ENCODE peak calls at places on chromosomes 4 and X, in five cellular contexts. N, K, B, G and D are unnamed samples.

GRCh38 chr4:53371843-53372521 is 5.5 kb upstream of the FIP1L1 start:
- DNase-seq in B (no peak), K (no peak), G (no peak), N (no peak), D (no peak)

GRCh38 chr4:163542275-163542674 is 47.8 kb downstream of the TMA16 start:
- DNase-seq in N (no peak), B (no peak), K (peak), G (no peak), D (no peak)

GRCh38 chr4:177118596-177118995 is 191.1 kb upstream of the NEIL3 start:
- DNase-seq in N (no peak), K (peak), B (no peak), G (no peak), D (no peak)

GRCh38 chrX:45353462-45353861 is 152.8 kb upstream of the DIPK2B start:
- DNase-seq in N (no peak), K (no peak), G (no peak), B (no peak), D (no peak)

GRCh38 chr4:106869551-106869950 is 166.6 kb downstream of the DKK2 start:
- DNase-seq in N (no peak), K (no peak), B (no peak), G (no peak), D (no peak)

GRCh38 chrX:40333344-40333743 is 235.6 kb upstream of the BCOR start:
- DNase-seq in G (no peak), K (no peak), B (no peak), N (no peak), D (no peak)

GRCh38 chrX:69951756-69952155 is 98.0 kb downstream of the AWAT2 start:
- DNase-seq in K (no peak), B (no peak), G (no peak), N (no peak), D (no peak)

GRCh38 chr4:173525118-173526033 is 4.7 kb downstream of the HAND2 start:
- DNase-seq in N (no peak), B (no peak), K (no peak), G (no peak), D (no peak)

GRCh38 chrX:111168314-111168713 is 72.3 kb downstream of the PAK3 start:
- DNase-seq in N (no peak), B (peak), K (peak), G (no peak), D (peak)

GRCh38 chr4:160819791-160820190 is 1344.0 kb downstream of the FSTL5 start:
- DNase-seq in K (no peak), N (no peak), G (no peak), B (no peak), D (no peak)

GRCh38 chr4:159002950-159003349 is 99.9 kb upstream of the RAPGEF2 start:
- DNase-seq in N (no peak), G (no peak), B (no peak), K (peak), D (no peak)

GRCh38 chr4:6221296-6221850 is 21.0 kb upstream of the JAKMIP1 start:
- DNase-seq in K (no peak), G (no peak), B (no peak), N (no peak), D (no peak)

GRCh38 chr4:37873383-37873782 is 17.5 kb upstream of the TBC1D1 start:
- DNase-seq in B (peak), N (no peak), G (no peak), K (peak), D (no peak)

GRCh38 chrX:128807367-128807766 is 715.9 kb downstream of the SMARCA1 start:
- DNase-seq in G (no peak), N (no peak), K (no peak), B (peak), D (no peak)

GRCh38 chrX:13449441-13449840 is 120.0 kb upstream of the EGFL6 start:
- DNase-seq in N (no peak), B (no peak), K (no peak), G (no peak), D (no peak)

GRCh38 chr4:189804884-189805283 is 135.8 kb upstream of the FRG1 start:
- DNase-seq in N (no peak), G (no peak), B (no peak), K (no peak), D (no peak)

GRCh38 chr4:5378002-5378401 is 326.7 kb downstream of the STK32B start:
- DNase-seq in G (no peak), K (peak), B (peak), N (peak), D (peak)

GRCh38 chr4:158610790-158611189 is 60.9 kb downstream of the C4orf46 start:
- DNase-seq in G (no peak), N (no peak), B (no peak), K (peak), D (no peak)

GRCh38 chrX:45506149-45506768 is 305.6 kb upstream of the DIPK2B start:
- DNase-seq in B (no peak), G (no peak), N (no peak), K (no peak), D (no peak)

GRCh38 chrX:136214551-136214950 is 36.6 kb downstream of the MAP7D3 start:
- DNase-seq in B (no peak), K (peak), G (no peak), N (no peak), D (no peak)
- TF ChIP-seq BHLHE40 in B (no peak), K (peak), G (no peak), N (no peak), D (no peak)

GRCh38 chr4:80307774-80308465 is 27.6 kb upstream of the CFAP299 start:
- DNase-seq in G (no peak), K (peak), B (no peak), N (no peak), D (peak)
- TF ChIP-seq BHLHE40 in G (no peak), K (no peak), B (no peak), N (no peak), D (no peak)

GRCh38 chr4:59553063-59553738 is 1646.9 kb upstream of the ADGRL3 start:
- DNase-seq in G (peak), K (no peak), N (no peak), B (peak), D (peak)
- TF ChIP-seq BHLHE40 in G (no peak), K (no peak), N (no peak), B (no peak), D (no peak)

GRCh38 chr4:73844806-73845205 is 8.3 kb upstream of the PF4V1 start:
- DNase-seq in G (no peak), K (no peak), B (no peak), N (no peak), D (no peak)

GRCh38 chr4:73841243-73841925 is 4.9 kb downstream of the CXCL6 start:
- DNase-seq in G (no peak), N (no peak), K (no peak), B (no peak), D (no peak)

GRCh38 chr4:73843369-73843768 is 6.9 kb downstream of the CXCL6 start:
- DNase-seq in N (no peak), G (no peak), B (no peak), K (no peak), D (no peak)

GRCh38 chr4:73842696-73843095 is 6.2 kb downstream of the CXCL6 start:
- DNase-seq in N (no peak), G (no peak), B (no peak), K (no peak), D (no peak)

GRCh38 chr4:73844352-73844751 is 7.9 kb downstream of the CXCL6 start:
- DNase-seq in B (peak), N (no peak), K (peak), G (no peak), D (no peak)
- TF ChIP-seq BHLHE40 in B (no peak), N (no peak), K (no peak), G (no peak), D (no peak)

GRCh38 chrX:155094468-155095061 is 23.3 kb downstream of the BRCC3 start:
- DNase-seq in B (peak), G (no peak), N (peak), K (peak), D (peak)
- TF ChIP-seq BHLHE40 in B (no peak), G (no peak), N (no peak), K (no peak), D (no peak)

DNA sequence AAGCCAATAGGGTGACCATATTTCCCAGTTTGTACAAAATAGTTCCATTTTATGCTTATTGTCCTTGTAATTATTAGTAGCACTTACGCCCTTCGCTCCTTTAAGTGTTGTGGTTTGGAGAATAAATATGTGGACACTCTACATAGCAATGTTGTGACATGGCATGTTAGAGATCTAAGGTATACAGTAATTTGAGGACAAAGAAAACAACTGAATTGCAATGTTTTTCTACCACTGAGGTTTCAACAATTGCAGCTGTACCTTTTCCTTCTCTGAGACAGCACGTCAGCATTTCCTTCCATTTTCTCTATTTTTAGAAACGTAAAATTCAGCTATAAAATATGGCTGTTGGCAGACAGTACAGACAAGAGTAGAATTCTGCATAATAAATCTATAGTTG is 323.1 kb downstream of the MAPK10 start:
- DNase-seq in K (peak), G (no peak), N (no peak), B (no peak), D (no peak)
- TF ChIP-seq BHLHE40 in K (no peak), G (no peak), N (no peak), B (no peak), D (no peak)

GRCh38 chr4:154119317-154119716 is 330.4 kb upstream of the SFRP2 start:
- DNase-seq in B (no peak), N (no peak), G (no peak), K (no peak), D (no peak)
- TF ChIP-seq BHLHE40 in B (no peak), N (no peak), G (no peak), K (no peak), D (no peak)